ENCODE peak calls at places on chromosomes 11 and 22, in six cellular contexts. N is dorsolateral prefrontal cortex, M is GM13976, W is upper lobe of right lung, O is K562, G is progenitor cell of endocrine pancreas. H is an unnamed sample.

GRCh38 chr11:102596578-102596977 is 28.6 kb downstream of the MMP20 start:
- DNase-seq in N (no peak), M (no peak), W (no peak), O (no peak), G (no peak), H (no peak)

GRCh38 chr22:22210375-22210774 is 34.2 kb upstream of the VPREB1 start:
- DNase-seq in N (no peak), M (peak; percentile 71), W (no peak), O (no peak), G (no peak), H (no peak)

GRCh38 chr11:75768909-75769771 is 562 bp downstream of the DGAT2 start:
- DNase-seq in N (no peak), M (peak; percentile 37), W (no peak), O (no peak), G (no peak), H (no peak)

GRCh38 chr11:44031549-44031948 is 16.2 kb upstream of the ACCSL start:
- DNase-seq in N (no peak), M (no peak), W (no peak), O (no peak), G (no peak), H (no peak)

GRCh38 chr11:71080239-71081097 is 171.9 kb downstream of the SHANK2 start:
- DNase-seq in N (peak; percentile 84), M (peak; percentile 75), W (peak; percentile 73), O (peak; percentile 68), G (peak; percentile 17), H (peak; percentile 85)

GRCh38 chr11:1450958-1451710 is 35.4 kb downstream of the MOB2 start:
- DNase-seq in N (no peak), M (no peak), W (no peak), O (peak; percentile 75), G (no peak), H (peak; percentile 31)

GRCh38 chr11:3165152-3165705 is at the start of gene OSBPL5:
- DNase-seq in N (peak; percentile 75), M (no peak), W (peak; percentile 89), O (peak; percentile 89), G (peak; percentile 55), H (peak; percentile 60)

GRCh38 chr22:22396741-22397291 is 111.7 kb downstream of the ZNF280B start:
- DNase-seq in N (no peak), M (no peak), W (no peak), O (peak; percentile 32), G (no peak), H (no peak)

GRCh38 chr11:75277991-75278790 is 37.6 kb downstream of the TPBGL start:
- DNase-seq in N (no peak), M (no peak), W (peak; percentile 56), O (no peak), G (no peak), H (no peak)

GRCh38 chr11:12242071-12242672 is 131.8 kb downstream of the MICAL2 start:
- DNase-seq in N (no peak), M (no peak), W (no peak), O (no peak), G (no peak), H (no peak)

GRCh38 chr11:75350122-75350742 is 1.2 kb downstream of the ARRB1 start:
- DNase-seq in N (no peak), M (no peak), W (no peak), O (no peak), G (no peak), H (no peak)

GRCh38 chr22:44732017-44732561 is 20.3 kb upstream of the ARHGAP8 start:
- DNase-seq in N (no peak), M (no peak), W (no peak), O (no peak), G (no peak), H (no peak)

GRCh38 chr11:73147771-73148681 is 5.9 kb upstream of the FCHSD2 start:
- DNase-seq in N (peak; percentile 66), M (peak; percentile 54), W (no peak), O (no peak), G (no peak), H (no peak)

GRCh38 chr22:36277482-36278291 is 24.8 kb downstream of the APOL1 start:
- DNase-seq in N (no peak), M (peak; percentile 82), W (peak; percentile 77), O (peak; percentile 66), G (peak; percentile 28), H (peak; percentile 64)

GRCh38 chr11:31817054-31817620 is 6.0 kb upstream of the PAX6 start:
- DNase-seq in N (no peak), M (peak; percentile 44), W (no peak), O (no peak), G (no peak), H (no peak)

GRCh38 chr11:73392108-73393010 is 16.2 kb downstream of the RELT start:
- DNase-seq in N (no peak), M (no peak), W (no peak), O (no peak), G (no peak), H (no peak)

GRCh38 chr11:103532133-103532788 is 423.0 kb downstream of the DYNC2H1 start:
- DNase-seq in N (no peak), M (no peak), W (no peak), O (no peak), G (no peak), H (no peak)

GRCh38 chr11:45751430-45751829 is 53.5 kb upstream of the SLC35C1 start:
- DNase-seq in N (peak; percentile 79), M (no peak), W (no peak), O (peak; percentile 24), G (no peak), H (no peak)

GRCh38 chr11:86575208-86575855 is 97.1 kb downstream of the ME3 start:
- DNase-seq in N (no peak), M (no peak), W (no peak), O (no peak), G (no peak), H (no peak)

GRCh38 chr11:133271206-133271605 is 261.1 kb downstream of the OPCML start:
- DNase-seq in N (no peak), M (no peak), W (no peak), O (no peak), G (no peak), H (no peak)

GRCh38 chr22:37943471-37944198 is 9.8 kb downstream of the C22orf23 start:
- DNase-seq in N (no peak), M (no peak), W (no peak), O (no peak), G (no peak), H (no peak)

GRCh38 chr11:17421781-17422180 is 33.3 kb upstream of the KCNJ11 start:
- DNase-seq in N (no peak), M (no peak), W (no peak), O (no peak), G (no peak), H (no peak)

GRCh38 chr11:43511959-43512358 is 153.2 kb downstream of the TTC17 start:
- DNase-seq in N (no peak), M (no peak), W (no peak), O (no peak), G (no peak), H (no peak)

GRCh38 chr11:107824668-107825369 is 33.8 kb downstream of the SLC35F2 start:
- DNase-seq in N (no peak), M (no peak), W (no peak), O (no peak), G (no peak), H (no peak)

GRCh38 chr11:28674432-28675076 is 566.4 kb downstream of the METTL15 start:
- DNase-seq in N (no peak), M (no peak), W (no peak), O (no peak), G (no peak), H (peak; percentile 37)

GRCh38 chr11:122215244-122215992 is 99.4 kb upstream of the BLID start:
- DNase-seq in N (peak; percentile 69), M (peak; percentile 70), W (peak; percentile 84), O (peak; percentile 24), G (peak; percentile 65), H (peak; percentile 80)

GRCh38 chr22:37378642-37379058 is 48.6 kb downstream of the ELFN2 start:
- DNase-seq in N (no peak), M (no peak), W (no peak), O (no peak), G (no peak), H (no peak)

GRCh38 chr11:17277024-17277584 is 565 bp downstream of the NUCB2 start:
- DNase-seq in N (no peak), M (peak; percentile 42), W (no peak), O (no peak), G (no peak), H (no peak)

GRCh38 chr11:109247071-109247470 is 174.9 kb upstream of the C11orf87 start:
- DNase-seq in N (no peak), M (no peak), W (no peak), O (no peak), G (no peak), H (no peak)

GRCh38 chr11:72750086-72750485 is 2.1 kb downstream of the ARAP1 start:
- DNase-seq in N (peak; percentile 76), M (no peak), W (no peak), O (no peak), G (peak; percentile 31), H (no peak)

GRCh38 chr22:32106930-32107329 is 52.2 kb downstream of the C22orf42 start:
- DNase-seq in N (no peak), M (no peak), W (no peak), O (no peak), G (peak; percentile 37), H (peak; percentile 59)

GRCh38 chr11:8543278-8543677 is 50.8 kb downstream of the STK33 start:
- DNase-seq in N (no peak), M (no peak), W (no peak), O (no peak), G (no peak), H (no peak)
- TF ChIP-seq CTCF in N (no peak), M (no peak), W (no peak), O (no peak), G (no peak), H (no peak)

GRCh38 chr22:19554834-19555404 is 30.7 kb upstream of the CLDN5 start:
- DNase-seq in N (no peak), M (no peak), W (no peak), O (peak; percentile 66), G (no peak), H (peak; percentile 50)
- TF ChIP-seq CTCF in N (no peak), M (no peak), W (peak; percentile 20), O (peak; percentile 31), G (peak; percentile 35), H (peak; percentile 34)

GRCh38 chr11:61787928-61788491 is 4.4 kb downstream of the TMEM258 start:
- DNase-seq in N (peak; percentile 68), M (peak; percentile 46), W (no peak), O (peak; percentile 42), G (peak; percentile 29), H (peak; percentile 53)
- TF ChIP-seq CTCF in N (peak; percentile 55), M (peak; percentile 17), W (peak; percentile 25), O (peak; percentile 75), G (peak; percentile 66), H (peak; percentile 20)

GRCh38 chr11:125675196-125675595 is 5.5 kb downstream of the ACRV1 start:
- DNase-seq in N (no peak), M (no peak), W (no peak), O (no peak), G (no peak), H (no peak)

GRCh38 chr11:125674210-125674609 is 6.4 kb downstream of the ACRV1 start:
- DNase-seq in N (no peak), M (no peak), W (no peak), O (no peak), G (no peak), H (no peak)

GRCh38 chr11:125679837-125680236 is 810 bp downstream of the ACRV1 start:
- DNase-seq in N (no peak), M (no peak), W (no peak), O (no peak), G (no peak), H (no peak)

GRCh38 chr11:125680747-125681146 is at the start of gene ACRV1:
- DNase-seq in N (no peak), M (no peak), W (no peak), O (no peak), G (no peak), H (no peak)

GRCh38 chr11:125679397-125679796 is 1.2 kb downstream of the ACRV1 start:
- DNase-seq in N (no peak), M (no peak), W (no peak), O (peak; percentile 23), G (no peak), H (no peak)
- TF ChIP-seq CTCF in N (no peak), M (no peak), W (no peak), O (peak; percentile 18), G (peak; percentile 32), H (peak; percentile 62)